ENCODE peak calls at places on chromosomes 16 and 17, in four cellular contexts. H is posterior cingulate gyrus, S is GM20000, J is kidney epithelial cell. T is an unnamed sample.
A peak's percentile ranks its signal among the peaks of the same experiment; 100 is the strongest.

GRCh38 chr17:73325527-73325842 is 13.7 kb upstream of the CDC42EP4 start:
- DNase-seq in H (peak; percentile 30), S (no peak), J (no peak), T (no peak)

GRCh38 chr17:47882247-47882646 is 13.8 kb upstream of the SP2 start:
- DNase-seq in H (peak; percentile 19), S (no peak), J (no peak), T (no peak)

GRCh38 chr16:9053006-9053601 is 38.3 kb upstream of the HAPSTR1 start:
- DNase-seq in H (peak; percentile 86), S (peak; percentile 31), J (no peak), T (peak; percentile 33)

GRCh38 chr16:54136276-54136625 is 150.3 kb downstream of the IRX3 start:
- DNase-seq in H (no peak), S (no peak), J (no peak), T (no peak)

GRCh38 chr17:63601439-63602371 is 1.0 kb downstream of the TACO1 start:
- DNase-seq in H (no peak), S (no peak), J (no peak), T (no peak)

GRCh38 chr17:77107506-77108433 is 33.0 kb upstream of the SEC14L1 start:
- DNase-seq in H (no peak), S (peak; percentile 55), J (no peak), T (no peak)

GRCh38 chr16:66428682-66429251 is 1.7 kb downstream of the BEAN1 start:
- DNase-seq in H (no peak), S (no peak), J (no peak), T (no peak)

GRCh38 chr17:16908282-16908681 is 63.6 kb downstream of the TNFRSF13B start:
- DNase-seq in H (no peak), S (no peak), J (no peak), T (no peak)

GRCh38 chr17:19331134-19331533 is 31.4 kb downstream of the B9D1 start:
- DNase-seq in H (peak; percentile 55), S (no peak), J (peak; percentile 66), T (no peak)

GRCh38 chr16:31248344-31248743 is 11.4 kb upstream of the ITGAM start:
- DNase-seq in H (no peak), S (no peak), J (no peak), T (no peak)

GRCh38 chr17:29722411-29723198 is 99.9 kb upstream of the CORO6 start:
- DNase-seq in H (no peak), S (peak; percentile 73), J (no peak), T (peak; percentile 87)

GRCh38 chr17:62705781-62706597 is 78.5 kb downstream of the MRC2 start:
- DNase-seq in H (peak; percentile 85), S (no peak), J (no peak), T (no peak)

GRCh38 chr17:57114085-57114673 is 29.1 kb downstream of the AKAP1 start:
- DNase-seq in H (no peak), S (peak; percentile 74), J (no peak), T (no peak)

GRCh38 chr16:88651276-88651988 is 579 bp upstream of the CYBA start:
- DNase-seq in H (no peak), S (peak; percentile 96), J (peak; percentile 62), T (no peak)

GRCh38 chr17:79652999-79653643 is 42.3 kb upstream of the RBFOX3 start:
- DNase-seq in H (no peak), S (no peak), J (no peak), T (no peak)

GRCh38 chr17:66115246-66115645 is 76.7 kb downstream of the CEP112 start:
- DNase-seq in H (no peak), S (no peak), J (no peak), T (no peak)

GRCh38 chr16:80718480-80719220 is 85.7 kb downstream of the CDYL2 start:
- DNase-seq in H (no peak), S (no peak), J (peak; percentile 34), T (no peak)

GRCh38 chr17:37359682-37360188 is 16.1 kb upstream of the C17orf78 start:
- DNase-seq in H (no peak), S (no peak), J (no peak), T (no peak)

GRCh38 chr16:22847100-22847499 is 33.1 kb downstream of the HS3ST2 start:
- DNase-seq in H (no peak), S (no peak), J (no peak), T (no peak)

GRCh38 chr17:16662936-16663335 is 9.3 kb upstream of the ZNF624 start:
- DNase-seq in H (no peak), S (no peak), J (no peak), T (no peak)

GRCh38 chr16:6926762-6927161 is 405.9 kb upstream of the RBFOX1 start:
- DNase-seq in H (no peak), S (no peak), J (no peak), T (no peak)

GRCh38 chr16:57824880-57825279 is 22.6 kb upstream of the KIFC3 start:
- DNase-seq in H (no peak), S (no peak), J (no peak), T (no peak)

GRCh38 chr17:34519286-34519685 is 60.1 kb upstream of the TMEM132E start:
- DNase-seq in H (no peak), S (peak; percentile 28), J (no peak), T (no peak)

GRCh38 chr16:873889-874288 is 73.4 kb upstream of the GNG13 start:
- DNase-seq in H (peak; percentile 67), S (no peak), J (no peak), T (no peak)

GRCh38 chr16:88754109-88754911 is 30.7 kb downstream of the PIEZO1 start:
- DNase-seq in H (no peak), S (no peak), J (no peak), T (no peak)

GRCh38 chr17:51322390-51323029 is 62.2 kb downstream of the UTP18 start:
- DNase-seq in H (no peak), S (peak; percentile 34), J (no peak), T (peak; percentile 28)

GRCh38 chr16:54437921-54438320 is 151.3 kb upstream of the IRX3 start:
- DNase-seq in H (no peak), S (no peak), J (no peak), T (no peak)

T was measured in DMS 273 treated with DMSO at 0.1 percent for 48 hours.